ENCODE peak calls at places on chromosomes 6 and 20, in ten cellular contexts. V is tibial artery; Q is PC-3; K is fibroblast of lung; U is left ventricle myocardium inferior; I is CD8-positive, alpha-beta memory T cell; D is OCI-LY7; M is PC-9; L is GM23248; G is right cardiac atrium. T is an unnamed sample.

GRCh38 chr6:112649853-112650252 is 302.7 kb downstream of the RFPL4B start:
- DNase-seq in V (no peak), Q (no peak), K (no peak), U (no peak), I (no peak), D (no peak), M (no peak), L (no peak), G (no peak), T (no peak)

GRCh38 chr6:63798378-63798777 is 162.8 kb downstream of the PHF3 start:
- DNase-seq in V (no peak), Q (no peak), K (no peak), U (no peak), I (no peak), D (no peak), M (no peak), L (no peak), G (no peak), T (no peak)

GRCh38 chr20:63708301-63709148 is 686 bp downstream of the ZGPAT start:
- DNase-seq in V (no peak), Q (no peak), K (no peak), U (no peak), I (peak), D (no peak), M (peak), L (peak), G (peak), T (no peak)

GRCh38 chr6:67933278-67933677 is 701.8 kb upstream of the ADGRB3 start:
- DNase-seq in V (no peak), Q (peak), K (no peak), U (no peak), I (no peak), D (peak), M (no peak), L (no peak), G (peak), T (no peak)

GRCh38 chr20:57647006-57647932 is 27.0 kb upstream of the ZBP1 start:
- DNase-seq in V (no peak), Q (no peak), K (no peak), U (no peak), I (no peak), D (no peak), M (no peak), L (no peak), G (no peak), T (no peak)

GRCh38 chr6:149306967-149307366 is 10.5 kb upstream of the TAB2 start:
- DNase-seq in V (no peak), Q (no peak), K (no peak), U (no peak), I (no peak), D (no peak), M (no peak), L (peak), G (no peak), T (no peak)

GRCh38 chr6:109332748-109333147 is 49.5 kb downstream of the CD164 start:
- DNase-seq in V (no peak), Q (no peak), K (no peak), U (no peak), I (no peak), D (peak), M (no peak), L (no peak), G (no peak), T (no peak)

GRCh38 chr20:18694071-18694470 is 106.2 kb downstream of the DTD1 start:
- DNase-seq in V (no peak), Q (no peak), K (no peak), U (no peak), I (no peak), D (no peak), M (no peak), L (no peak), G (no peak), T (no peak)

GRCh38 chr6:152836523-152836922 is 85.9 kb downstream of the VIP start:
- DNase-seq in V (no peak), Q (no peak), K (no peak), U (no peak), I (no peak), D (no peak), M (no peak), L (no peak), G (no peak), T (no peak)

GRCh38 chr6:132023490-132023889 is 72.3 kb upstream of the CCN2 start:
- DNase-seq in V (no peak), Q (peak), K (no peak), U (no peak), I (no peak), D (no peak), M (peak), L (no peak), G (no peak), T (no peak)

GRCh38 chr20:24100370-24101011 is 111.9 kb upstream of the GGTLC1 start:
- DNase-seq in V (peak), Q (peak), K (peak), U (peak), I (peak), D (peak), M (peak), L (peak), G (peak), T (peak)

GRCh38 chr6:31025595-31025994 is 15.3 kb downstream of the MUC22 start:
- DNase-seq in V (no peak), Q (no peak), K (no peak), U (no peak), I (no peak), D (no peak), M (no peak), L (no peak), G (no peak), T (no peak)

GRCh38 chr6:140897804-140898573 is 1234.7 kb upstream of the GJE1 start:
- DNase-seq in V (peak), Q (no peak), K (no peak), U (no peak), I (no peak), D (no peak), M (peak), L (no peak), G (peak), T (no peak)

GRCh38 chr6:130138909-130139242 is 83.9 kb downstream of the SAMD3 start:
- DNase-seq in V (no peak), Q (no peak), K (no peak), U (no peak), I (no peak), D (no peak), M (no peak), L (no peak), G (no peak), T (no peak)

GRCh38 chr6:130138116-130138908 is 84.4 kb downstream of the SAMD3 start:
- DNase-seq in V (no peak), Q (no peak), K (no peak), U (no peak), I (no peak), D (no peak), M (no peak), L (no peak), G (no peak), T (no peak)

GRCh38 chr6:130132286-130132701 is 90.5 kb downstream of the SAMD3 start:
- DNase-seq in V (no peak), Q (no peak), K (no peak), U (no peak), I (peak), D (no peak), M (no peak), L (no peak), G (peak), T (no peak)

GRCh38 chr6:130136803-130137202 is 85.9 kb downstream of the SAMD3 start:
- DNase-seq in V (no peak), Q (no peak), K (peak), U (no peak), I (no peak), D (no peak), M (no peak), L (no peak), G (no peak), T (no peak)

GRCh38 chr6:130134594-130134993 is 88.2 kb downstream of the SAMD3 start:
- DNase-seq in V (no peak), Q (no peak), K (no peak), U (no peak), I (no peak), D (no peak), M (no peak), L (no peak), G (no peak), T (no peak)
- H3K27ac ChIP-seq in V (no peak), Q (no peak), K (no peak), U (no peak), I (no peak), D (no peak), M (no peak), L (no peak), G (no peak), T (no peak)

GRCh38 chr20:39967806-39968205 is 721.2 kb downstream of the MAFB start:
- DNase-seq in V (no peak), Q (no peak), K (no peak), U (no peak), I (no peak), D (no peak), M (no peak), L (no peak), G (no peak), T (no peak)
- H3K27ac ChIP-seq in V (no peak), Q (no peak), K (no peak), U (no peak), I (no peak), D (no peak), M (no peak), L (no peak), G (no peak), T (no peak)

DNA sequence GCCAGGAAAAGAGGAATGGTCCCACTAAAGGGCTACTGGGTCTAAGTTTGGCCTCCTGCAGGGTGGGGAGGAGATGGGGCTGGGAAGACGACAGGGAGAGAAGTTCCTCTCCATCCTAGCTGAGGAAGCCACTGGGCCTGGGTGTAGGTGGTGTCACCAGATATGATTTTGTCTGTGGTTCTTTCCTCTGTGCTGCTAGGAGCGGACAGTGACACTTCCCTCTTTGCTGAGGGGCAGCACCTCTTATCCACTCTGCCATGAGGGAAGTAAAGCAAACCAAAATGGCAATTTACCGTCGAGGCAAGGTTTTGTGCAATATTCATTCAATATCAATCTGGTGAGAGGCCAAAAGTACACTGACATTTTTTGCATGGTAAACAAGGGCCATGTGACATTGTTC is 33.0 kb upstream of the NR2E1 start:
- DNase-seq in V (no peak), Q (no peak), K (no peak), U (no peak), I (no peak), D (no peak), M (no peak), L (no peak), G (no peak), T (no peak)
- H3K27ac ChIP-seq in V (no peak), Q (no peak), K (no peak), U (no peak), I (no peak), D (no peak), M (no peak), L (no peak), G (no peak), T (no peak)

GRCh38 chr20:39318911-39319310 is 356.8 kb downstream of the DHX35 start:
- DNase-seq in V (no peak), Q (no peak), K (no peak), U (no peak), I (no peak), D (no peak), M (no peak), L (no peak), G (no peak), T (no peak)
- H3K27ac ChIP-seq in V (no peak), Q (no peak), K (no peak), U (no peak), I (no peak), D (no peak), M (no peak), L (no peak), G (no peak), T (no peak)

GRCh38 chr20:62159052-62159451 is 15.5 kb downstream of the SS18L1 start:
- DNase-seq in V (no peak), Q (no peak), K (no peak), U (no peak), I (no peak), D (no peak), M (no peak), L (no peak), G (peak), T (no peak)

GRCh38 chr20:62160876-62161275 is 17.3 kb downstream of the SS18L1 start:
- DNase-seq in V (no peak), Q (no peak), K (no peak), U (no peak), I (no peak), D (no peak), M (no peak), L (no peak), G (peak), T (no peak)

GRCh38 chr20:62160253-62160652 is 16.7 kb downstream of the SS18L1 start:
- DNase-seq in V (no peak), Q (no peak), K (no peak), U (no peak), I (no peak), D (no peak), M (no peak), L (no peak), G (peak), T (no peak)

GRCh38 chr20:62158541-62158940 is 15.0 kb downstream of the SS18L1 start:
- DNase-seq in V (no peak), Q (no peak), K (no peak), U (no peak), I (no peak), D (no peak), M (no peak), L (no peak), G (peak), T (no peak)

DNA sequence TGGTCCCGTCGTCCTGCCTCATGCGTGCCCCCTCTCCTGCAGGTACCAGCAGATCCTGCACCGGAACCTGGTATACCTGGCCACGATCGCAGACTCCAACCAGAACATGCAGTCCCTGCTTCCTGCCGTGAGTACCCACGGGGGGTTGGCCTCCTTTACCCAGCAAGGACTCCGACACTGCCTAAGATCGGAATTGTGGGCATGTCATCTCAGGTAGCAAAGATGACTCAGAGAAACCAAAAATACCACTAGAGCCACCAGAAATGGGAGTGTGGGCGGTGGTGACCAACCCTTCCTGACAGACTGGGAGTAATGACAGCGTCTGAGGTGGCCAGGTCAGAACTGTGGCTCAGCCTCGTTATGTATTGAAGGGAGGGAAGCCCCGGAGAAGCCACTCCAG is 16.3 kb downstream of the SS18L1 start:
- DNase-seq in V (no peak), Q (peak), K (no peak), U (no peak), I (no peak), D (no peak), M (peak), L (peak), G (peak), T (peak)
- H3K27ac ChIP-seq in V (no peak), Q (peak), K (no peak), U (no peak), I (no peak), D (no peak), M (peak), L (no peak), G (no peak), T (peak)

DNA sequence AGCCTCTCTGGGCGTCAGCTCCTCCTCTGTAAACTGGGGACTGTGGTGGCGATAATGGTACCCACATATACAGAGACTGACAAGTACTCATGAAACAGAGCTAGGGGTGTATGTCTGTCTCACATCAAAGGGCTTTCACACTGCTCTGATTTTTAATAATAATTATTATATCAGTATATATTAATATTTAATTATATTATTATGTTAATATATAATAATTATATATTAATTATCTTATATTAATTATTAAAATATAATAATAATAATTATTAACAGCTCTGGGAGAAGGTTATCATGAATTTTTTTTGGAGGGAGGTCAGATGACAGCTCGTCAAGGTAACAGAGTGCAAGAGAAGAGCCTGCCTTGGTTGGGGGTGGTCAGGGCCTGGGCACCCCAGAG is 173.6 kb downstream of the NRN1 start:
- DNase-seq in V (no peak), Q (no peak), K (no peak), U (no peak), I (no peak), D (no peak), M (no peak), L (no peak), G (no peak), T (no peak)
- H3K27ac ChIP-seq in V (no peak), Q (no peak), K (no peak), U (no peak), I (no peak), D (no peak), M (no peak), L (no peak), G (no peak), T (no peak)

T was measured in epithelial cell of prostate.